ENCODE peak calls at places on chromosomes 16 and 17, in four cellular contexts. L is stimulated activated CD4-positive, alpha-beta T cell treated with anti-CD3 and anti-CD28 coated beads, Interleukin-2, amount 100 ng/mL, for 24 hours; A is stimulated activated CD8-positive, alpha-beta memory T cell treated with anti-CD3 and anti-CD28 coated beads, Interleukin-4, amount 100 ng/mL, for 48 hours; X is testis. C is an unnamed sample.

GRCh38 chr16:14364386-14365199 is 265.5 kb downstream of the PARN start:
- DNase-seq in L (no peak), A (no peak), X (no peak), C (no peak)

GRCh38 chr17:45314761-45315549 is 1.9 kb downstream of the MAP3K14 start:
- DNase-seq in L (no peak), A (no peak), X (no peak), C (no peak)

GRCh38 chr17:49522329-49522890 is 27.3 kb downstream of the NGFR start:
- DNase-seq in L (no peak), A (no peak), X (no peak), C (no peak)

GRCh38 chr16:75198135-75198600 is 8.8 kb downstream of the CTRB2 start:
- DNase-seq in L (no peak), A (no peak), X (no peak), C (no peak)

GRCh38 chr16:63292036-63292435 is 1255.8 kb upstream of the CDH8 start:
- DNase-seq in L (no peak), A (no peak), X (no peak), C (no peak)

GRCh38 chr17:13256545-13256944 is 238.7 kb upstream of the ELAC2 start:
- DNase-seq in L (no peak), A (no peak), X (no peak), C (no peak)

GRCh38 chr17:73976676-73977521 is 226.6 kb upstream of the RPL38 start:
- DNase-seq in L (no peak), A (no peak), X (peak), C (no peak)

GRCh38 chr17:50627782-50628601 is 6.7 kb upstream of the ABCC3 start:
- DNase-seq in L (no peak), A (no peak), X (no peak), C (no peak)

GRCh38 chr17:42184717-42185496 is at the start of gene HCRT:
- DNase-seq in L (no peak), A (no peak), X (no peak), C (no peak)

GRCh38 chr16:56662357-56663354 is 4.9 kb downstream of the MT1F start:
- DNase-seq in L (peak), A (peak), X (no peak), C (no peak)

GRCh38 chr17:77319211-77320031 is 178.7 kb downstream of the SEC14L1 start:
- DNase-seq in L (peak), A (peak), X (peak), C (peak)

GRCh38 chr17:50707296-50708049 is at the start of gene ANKRD40:
- DNase-seq in L (peak), A (peak), X (peak), C (peak)

GRCh38 chr16:84095466-84095865 is 21.3 kb downstream of the MBTPS1 start:
- DNase-seq in L (no peak), A (no peak), X (no peak), C (no peak)

GRCh38 chr17:32475258-32475657 is 11.5 kb upstream of the CDK5R1 start:
- DNase-seq in L (no peak), A (no peak), X (no peak), C (no peak)

C was measured in adrenal gland.